ENCODE peak calls at places on chromosomes 16 and 17, in five cellular contexts. E is nephron progenitor cell, K is epithelial cell of esophagus, M is PC-3, S is lung. T is an unnamed sample.
A peak's percentile ranks its signal among the peaks of the same experiment; 100 is the strongest.

GRCh38 chr17:28549274-28550132 is 2.9 kb downstream of the UNC119 start:
- DNase-seq in K (no peak), M (no peak), E (no peak), S (no peak), T (no peak)

GRCh38 chr16:69253796-69254426 is 57.2 kb upstream of the VPS4A start:
- DNase-seq in M (no peak), K (no peak), E (no peak), S (no peak), T (no peak)

GRCh38 chr17:3037259-3037658 is 26.1 kb downstream of the OR1D5 start:
- DNase-seq in K (no peak), M (no peak), E (no peak), S (peak; percentile 25), T (no peak)

GRCh38 chr17:55654015-55654414 is 68.6 kb downstream of the TMEM100 start:
- DNase-seq in K (no peak), S (no peak), E (no peak), M (no peak), T (no peak)

GRCh38 chr17:31487648-31488263 is 96.3 kb downstream of the RAB11FIP4 start:
- DNase-seq in E (peak; percentile 89), M (peak; percentile 90), K (peak; percentile 96), S (peak; percentile 91), T (no peak)

GRCh38 chr17:3802461-3803307 is 1.7 kb upstream of the ITGAE start:
- DNase-seq in K (peak; percentile 50), E (no peak), M (peak; percentile 79), S (no peak), T (no peak)

GRCh38 chr17:30113213-30113612 is 3.4 kb upstream of the NSRP1 start:
- DNase-seq in E (no peak), M (peak; percentile 96), S (no peak), K (peak; percentile 35), T (no peak)

GRCh38 chr17:62043602-62044001 is 21.5 kb downstream of the MED13 start:
- DNase-seq in K (no peak), M (no peak), E (no peak), S (no peak), T (no peak)

GRCh38 chr16:1820096-1820972 is 6.3 kb downstream of the HAGH start:
- DNase-seq in E (no peak), S (no peak), K (no peak), M (no peak), T (no peak)

GRCh38 chr17:41718287-41718645 is 6.1 kb downstream of the GAST start:
- DNase-seq in S (no peak), E (no peak), K (no peak), M (no peak), T (no peak)

GRCh38 chr17:27657620-27658019 is 26.6 kb downstream of the LGALS9 start:
- DNase-seq in S (no peak), E (peak; percentile 52), M (peak; percentile 40), K (peak; percentile 36), T (no peak)

GRCh38 chr17:72205801-72206200 is 85.0 kb downstream of the SOX9 start:
- DNase-seq in S (no peak), E (no peak), M (no peak), K (no peak), T (no peak)

GRCh38 chr17:47099987-47100711 is 88.9 kb downstream of the CDC27 start:
- DNase-seq in K (peak; percentile 87), E (peak; percentile 93), M (peak; percentile 97), S (peak; percentile 94), T (peak; percentile 96)

GRCh38 chr17:38577244-38577643 is 28.5 kb downstream of the SRCIN1 start:
- DNase-seq in E (no peak), S (no peak), M (no peak), K (no peak), T (no peak)

GRCh38 chr17:74738051-74738996 is 1.3 kb downstream of the RAB37 start:
- DNase-seq in S (no peak), M (peak; percentile 49), E (no peak), K (no peak), T (no peak)

GRCh38 chr17:74763565-74764387 is 12.4 kb downstream of the NAT9 start:
- DNase-seq in K (no peak), M (no peak), E (peak; percentile 81), S (no peak), T (no peak)

GRCh38 chr17:35023538-35023937 is 40.0 kb downstream of the RFFL start:
- DNase-seq in M (no peak), S (no peak), E (no peak), K (peak; percentile 89), T (no peak)

GRCh38 chr17:38322156-38322779 is 21.5 kb downstream of the GPR179 start:
- DNase-seq in K (peak; percentile 60), E (peak; percentile 83), M (peak; percentile 61), S (peak; percentile 75), T (no peak)

GRCh38 chr17:19533718-19534561 is at the start of gene SLC47A1:
- DNase-seq in K (peak; percentile 35), M (no peak), E (peak; percentile 66), S (no peak), T (no peak)

GRCh38 chr16:11372073-11372923 is 27.0 kb downstream of the RMI2 start:
- DNase-seq in S (no peak), K (no peak), M (no peak), E (no peak), T (no peak)

GRCh38 chr16:14505846-14506245 is 124.2 kb downstream of the PARN start:
- DNase-seq in E (no peak), K (peak; percentile 73), S (no peak), M (peak; percentile 60), T (no peak)

GRCh38 chr17:80671823-80672105 is 127.1 kb downstream of the RPTOR start:
- DNase-seq in E (no peak), S (no peak), K (no peak), M (no peak), T (no peak)

GRCh38 chr16:65600629-65601028 is 478.8 kb upstream of the CDH11 start:
- DNase-seq in K (no peak), M (no peak), E (no peak), S (no peak), T (no peak)

GRCh38 chr17:71458322-71458721 is 662.5 kb upstream of the SOX9 start:
- DNase-seq in E (no peak), M (no peak), K (peak; percentile 96), S (no peak), T (no peak)

GRCh38 chr17:82384051-82384729 is 12.6 kb downstream of the UTS2R start:
- DNase-seq in S (no peak), K (no peak), M (no peak), E (no peak), T (no peak)

GRCh38 chr17:56451629-56452028 is 141.9 kb upstream of the NOG start:
- DNase-seq in E (no peak), S (no peak), M (peak; percentile 53), K (peak; percentile 2), T (no peak)

GRCh38 chr17:29620271-29620670 is 2.4 kb downstream of the CORO6 start:
- DNase-seq in M (peak; percentile 47), S (no peak), E (no peak), K (peak; percentile 70), T (no peak)

GRCh38 chr17:62690168-62690897 is 62.9 kb downstream of the MRC2 start:
- DNase-seq in K (no peak), S (no peak), E (no peak), M (no peak), T (no peak)

GRCh38 chr17:18877104-18877503 is 19.2 kb downstream of the PRPSAP2 start:
- DNase-seq in M (peak; percentile 79), K (peak; percentile 15), E (no peak), S (no peak), T (no peak)

DNA sequence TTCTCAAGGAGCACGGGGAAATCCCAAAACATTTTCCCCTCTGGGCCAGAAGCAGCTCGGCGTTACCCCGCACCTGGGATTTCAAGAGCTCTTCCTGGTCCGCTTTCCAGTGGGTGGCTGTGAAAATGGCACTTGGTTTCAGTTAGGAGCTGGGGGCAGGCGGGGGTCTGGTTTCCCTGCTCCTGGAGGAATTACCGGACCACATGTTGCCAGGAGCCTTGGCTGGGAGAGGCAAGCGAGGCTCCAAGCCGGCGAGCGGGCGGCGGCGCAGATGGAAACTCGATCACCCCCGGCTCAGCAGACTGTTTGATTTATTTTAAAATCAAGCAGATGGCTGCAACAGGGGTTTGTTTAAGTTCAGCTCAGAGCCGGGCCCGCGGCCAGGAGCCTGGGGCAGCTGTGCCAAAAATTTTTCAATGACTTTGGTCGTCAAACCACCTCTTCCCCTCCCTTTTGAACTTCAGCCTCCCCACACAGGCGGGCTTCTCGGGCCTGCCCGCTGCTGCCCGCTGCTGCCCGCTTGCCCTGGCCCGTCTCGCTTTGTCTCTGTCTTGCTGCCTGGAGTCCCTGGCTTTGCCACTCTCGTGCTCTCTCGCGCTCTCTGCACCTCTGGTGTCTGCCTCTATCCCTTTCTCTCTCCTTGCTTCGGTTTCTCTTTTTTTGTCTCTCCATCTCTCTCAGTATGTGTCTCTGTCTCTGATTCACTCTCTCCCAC is 108.0 kb upstream of the CIBAR2 start:
- DNase-seq in S (peak; percentile 75), K (peak; percentile 67), E (peak; percentile 79), M (peak; percentile 62), T (peak; percentile 90)
- TF ChIP-seq CTCF in S (no peak), K (no peak), E (no peak), M (no peak), T (no peak)

GRCh38 chr17:16286947-16287562 is 66.2 kb downstream of the CENPV start:
- DNase-seq in M (no peak), E (no peak), S (no peak), K (no peak), T (no peak)

GRCh38 chr17:16288860-16289571 is 64.3 kb downstream of the CENPV start:
- DNase-seq in E (no peak), M (peak; percentile 32), K (no peak), S (no peak), T (no peak)

GRCh38 chr17:16285646-16286008 is 67.6 kb downstream of the CENPV start:
- DNase-seq in M (no peak), K (no peak), E (no peak), S (no peak), T (no peak)

GRCh38 chr17:16286009-16286946 is 67.0 kb downstream of the CENPV start:
- DNase-seq in K (peak; percentile 85), M (peak; percentile 99), S (peak; percentile 88), E (peak; percentile 53), T (no peak)

GRCh38 chr17:16287563-16288027 is 65.7 kb downstream of the CENPV start:
- DNase-seq in M (peak; percentile 55), E (no peak), S (no peak), K (no peak), T (no peak)
- TF ChIP-seq CTCF in M (no peak), E (no peak), S (no peak), K (no peak), T (no peak)

GRCh38 chr16:51524555-51525373 is 373.7 kb upstream of the SALL1 start:
- DNase-seq in S (no peak), K (peak; percentile 51), M (no peak), E (no peak), T (no peak)
- TF ChIP-seq CTCF in S (no peak), K (peak; percentile 37), M (no peak), E (no peak), T (no peak)

GRCh38 chr17:16473286-16474011 is 18.5 kb downstream of the LRRC75A start:
- DNase-seq in M (no peak), S (no peak), E (no peak), K (no peak), T (no peak)

GRCh38 chr17:16472539-16472938 is 19.5 kb downstream of the LRRC75A start:
- DNase-seq in M (no peak), S (no peak), K (no peak), E (no peak), T (no peak)

GRCh38 chr17:16468428-16468992 is 23.5 kb downstream of the LRRC75A start:
- DNase-seq in S (no peak), E (no peak), M (no peak), K (no peak), T (no peak)

GRCh38 chr17:16467886-16468285 is 24.1 kb downstream of the LRRC75A start:
- DNase-seq in S (no peak), M (no peak), K (no peak), E (no peak), T (no peak)

GRCh38 chr17:16470302-16470701 is 21.7 kb downstream of the LRRC75A start:
- DNase-seq in K (no peak), M (no peak), E (no peak), S (no peak), T (no peak)
- TF ChIP-seq CTCF in K (no peak), M (no peak), E (no peak), S (no peak), T (no peak)

T was measured in osteocyte.